ENCODE peak calls at places on chromosomes 2 and 18, in four cellular contexts. M, H, D and R are unnamed samples.

GRCh38 chr18:37393945-37394609 is 171.5 kb downstream of the CELF4 start:
- DNase-seq in D (no peak), M (no peak), H (peak), R (peak)

GRCh38 chr18:56627991-56628390 is 10.4 kb downstream of the TXNL1 start:
- DNase-seq in D (no peak), M (no peak), H (no peak), R (no peak)

GRCh38 chr18:26454192-26454591 is 94.2 kb downstream of the KCTD1 start:
- DNase-seq in M (no peak), D (no peak), H (no peak), R (no peak)

GRCh38 chr2:31235504-31235902 is 1.6 kb downstream of the EHD3 start:
- DNase-seq in H (no peak), D (no peak), M (no peak), R (peak)

GRCh38 chr2:180823546-180824141 is 156.8 kb upstream of the UBE2E3 start:
- DNase-seq in M (no peak), D (no peak), H (no peak), R (no peak)

GRCh38 chr2:54549912-54550518 is 93.9 kb downstream of the SPTBN1 start:
- DNase-seq in M (no peak), H (no peak), D (no peak), R (no peak)

GRCh38 chr2:64018715-64019082 is 529 bp downstream of the VPS54 start:
- DNase-seq in D (no peak), H (no peak), M (no peak), R (no peak)

GRCh38 chr2:219835493-219835892 is 208.1 kb downstream of the SLC4A3 start:
- DNase-seq in D (no peak), M (no peak), H (no peak), R (no peak)

GRCh38 chr18:77250926-77251729 is 1.5 kb downstream of the GALR1 start:
- DNase-seq in D (no peak), M (no peak), H (peak), R (no peak)

GRCh38 chr2:105634198-105634597 is 110.5 kb upstream of the NCK2 start:
- DNase-seq in D (no peak), M (no peak), H (no peak), R (peak)

GRCh38 chr2:47012866-47013265 is 97.3 kb upstream of the MCFD2 start:
- DNase-seq in H (no peak), D (no peak), M (no peak), R (no peak)

DNA sequence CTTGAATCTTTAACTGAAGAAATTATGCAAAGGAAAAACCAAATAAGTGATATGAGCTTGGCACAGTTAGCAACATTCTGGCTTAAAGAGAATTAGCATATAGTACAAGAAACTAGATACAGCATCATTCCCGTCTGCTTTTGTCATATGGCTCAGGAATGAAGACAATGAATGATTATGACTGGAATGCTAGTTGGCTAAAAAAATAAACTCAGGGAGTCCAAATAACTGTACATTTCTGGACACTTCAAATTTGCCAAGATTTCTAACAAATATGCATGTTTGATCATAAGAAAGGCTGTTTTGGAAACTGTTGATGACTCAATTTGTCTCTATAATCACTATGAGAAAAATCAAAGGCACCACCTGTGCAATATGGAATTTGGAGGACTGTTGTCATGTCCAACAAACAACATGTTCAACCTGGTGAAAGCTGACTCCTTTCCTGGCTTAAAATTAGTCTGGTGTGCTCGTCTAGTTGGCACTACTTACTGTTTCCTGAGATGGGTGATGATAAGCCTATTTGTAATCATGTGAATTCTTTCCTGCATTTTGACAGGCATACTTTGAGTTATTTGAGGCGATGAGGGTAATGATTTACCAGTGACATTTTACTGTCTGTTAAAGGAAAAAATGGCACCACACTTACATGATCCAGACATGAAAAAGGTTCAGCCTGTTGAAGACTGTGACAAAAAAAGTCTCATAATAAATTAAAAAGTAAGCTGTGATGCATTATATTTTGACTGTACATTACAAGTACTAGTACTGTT is 133.9 kb upstream of the CDH20 start:
- DNase-seq in M (no peak), H (no peak), D (no peak), R (no peak)
- TF ChIP-seq ELF1 in M (no peak), H (no peak), D (no peak), R (no peak)

DNA sequence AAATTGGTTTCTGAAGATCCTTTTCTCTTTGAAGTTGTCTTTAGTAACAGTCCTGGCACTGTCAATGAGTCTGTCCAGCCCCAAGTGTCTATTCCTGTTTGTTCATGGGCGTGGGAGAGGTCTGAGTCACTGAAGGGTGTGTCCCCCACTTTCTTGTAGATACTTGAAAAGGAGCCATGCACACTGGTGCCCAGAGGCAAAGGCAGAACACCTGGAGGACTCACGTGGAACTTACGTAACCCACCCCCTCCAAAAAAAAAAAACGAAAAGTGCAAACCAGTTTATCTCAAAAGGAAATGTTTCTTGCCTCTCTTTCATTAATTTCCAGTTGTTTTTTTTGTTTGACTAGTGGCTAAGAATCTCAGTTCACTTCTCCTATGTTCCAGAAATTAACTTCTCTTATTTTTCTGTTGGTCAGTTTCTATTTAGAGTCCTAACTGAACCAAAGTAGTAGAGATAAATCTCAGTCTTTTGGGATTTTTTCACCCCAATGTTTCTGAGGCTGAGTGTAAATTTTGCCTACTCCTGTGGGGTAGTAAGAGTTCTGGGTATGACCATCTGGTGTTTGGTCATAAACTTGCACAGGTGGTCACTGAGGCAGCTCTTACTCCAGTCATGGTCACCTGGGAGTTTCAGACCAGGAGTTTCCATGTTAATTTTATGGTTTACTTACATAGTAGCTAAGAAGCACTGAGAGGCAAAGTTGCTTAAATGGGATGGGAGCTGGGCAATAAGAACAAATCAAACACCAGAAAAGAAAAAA is 54.9 kb downstream of the DSC3 start:
- DNase-seq in D (no peak), M (peak), H (no peak), R (peak)
- TF ChIP-seq ELF1 in D (no peak), M (no peak), H (no peak), R (no peak)

GRCh38 chr2:176269319-176270099 is at the start of gene MTX2:
- DNase-seq in D (peak), M (peak), H (peak), R (peak)
- TF ChIP-seq ELF1 in D (peak), M (peak), H (peak), R (peak)

DNA sequence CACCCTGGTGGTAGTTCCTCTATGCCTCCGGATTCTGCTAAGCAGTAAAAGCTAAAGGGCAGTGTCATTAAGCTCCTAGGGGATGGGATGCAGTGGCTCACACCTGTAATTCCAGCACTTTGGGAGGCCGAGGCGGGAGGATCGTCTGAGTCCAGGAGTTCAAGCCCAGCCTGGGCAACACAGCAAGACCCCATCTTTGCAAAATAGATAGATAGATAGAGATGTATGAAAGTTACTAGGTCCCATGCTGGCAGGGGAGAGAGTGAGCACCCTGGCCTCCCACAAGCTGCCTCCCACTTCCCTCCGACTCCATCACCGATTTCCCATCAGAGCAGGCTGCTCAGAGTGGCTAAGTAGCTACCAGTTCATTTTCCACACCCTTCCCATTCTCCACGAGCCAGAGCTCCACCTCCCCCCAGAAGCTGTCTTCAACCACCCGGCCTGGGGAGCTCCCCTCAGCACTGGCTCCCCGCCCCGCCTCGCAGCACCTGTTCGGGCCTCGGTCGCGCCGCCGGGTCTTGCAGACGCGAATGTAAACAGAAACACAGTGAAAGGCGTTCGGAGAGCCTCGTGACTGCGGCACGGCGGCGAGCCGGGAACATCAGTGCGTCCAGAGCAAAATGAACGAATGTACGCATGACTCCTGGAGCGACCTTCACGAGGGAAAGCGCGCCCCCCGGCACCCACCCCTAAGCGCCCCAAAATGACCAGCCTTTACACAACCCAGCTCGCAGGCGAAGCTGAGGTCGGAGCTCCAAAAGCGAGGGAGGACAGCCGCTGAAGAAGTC is 595 bp upstream of the CEP68 start:
- DNase-seq in H (no peak), M (no peak), D (no peak), R (peak)
- TF ChIP-seq ELF1 in H (no peak), M (no peak), D (peak), R (no peak)

GRCh38 chr2:68103656-68104055 is 40.9 kb upstream of the C1D start:
- DNase-seq in M (no peak), H (no peak), D (no peak), R (no peak)
- TF ChIP-seq ELF1 in M (no peak), H (no peak), D (no peak), R (no peak)

GRCh38 chr18:24003903-24004640 is 10.5 kb upstream of the TTC39C start:
- DNase-seq in M (no peak), H (no peak), D (no peak), R (no peak)
- TF ChIP-seq ELF1 in M (no peak), H (no peak), D (no peak), R (no peak)